ENCODE peak calls at places on chromosomes 13 and 19, in nine cellular contexts. One of them, this sample, is unnamed. For H3K4me1, the result is how much of the 10 kb centered on the place peaks cover.

GRCh38 chr19:4258181-4258580 is 11.3 kb downstream of the YJU2 start:
- DNase-seq in HCT116: no peak
- DNase-seq in sigmoid colon: no peak
- DNase-seq in tibial nerve: no peak
- DNase-seq in vagina: no peak
- DNase-seq in heart left ventricle: no peak
- DNase-seq in endothelial cell of umbilical vein: no peak
- DNase-seq in IMR-90: no peak
- DNase-seq in prostate gland: no peak
- DNase-seq in this sample: no peak

GRCh38 chr13:84607614-84608013 is 725.3 kb upstream of the SLITRK1 start:
- DNase-seq in vagina: no peak
- DNase-seq in heart left ventricle: peak
- DNase-seq in prostate gland: no peak
- DNase-seq in tibial nerve: no peak
- DNase-seq in IMR-90: peak
- DNase-seq in endothelial cell of umbilical vein: no peak
- DNase-seq in HCT116: no peak
- DNase-seq in sigmoid colon: no peak
- DNase-seq in this sample: peak

GRCh38 chr13:76783798-76784197 is 102.4 kb downstream of the KCTD12 start:
- DNase-seq in prostate gland: no peak
- DNase-seq in heart left ventricle: no peak
- DNase-seq in tibial nerve: no peak
- DNase-seq in IMR-90: no peak
- DNase-seq in HCT116: no peak
- DNase-seq in vagina: no peak
- DNase-seq in endothelial cell of umbilical vein: no peak
- DNase-seq in sigmoid colon: no peak
- DNase-seq in this sample: no peak

GRCh38 chr19:8254286-8255001 is 45.3 kb downstream of the CERS4 start:
- DNase-seq in prostate gland: no peak
- DNase-seq in HCT116: no peak
- DNase-seq in endothelial cell of umbilical vein: no peak
- DNase-seq in IMR-90: no peak
- DNase-seq in vagina: no peak
- DNase-seq in tibial nerve: no peak
- DNase-seq in sigmoid colon: no peak
- DNase-seq in heart left ventricle: no peak
- DNase-seq in this sample: no peak

GRCh38 chr19:30228726-30229523 is 143.3 kb upstream of the ZNF536 start:
- DNase-seq in vagina: no peak
- DNase-seq in heart left ventricle: no peak
- DNase-seq in sigmoid colon: peak
- DNase-seq in HCT116: no peak
- DNase-seq in endothelial cell of umbilical vein: no peak
- DNase-seq in IMR-90: peak
- DNase-seq in tibial nerve: no peak
- DNase-seq in prostate gland: no peak
- DNase-seq in this sample: no peak

GRCh38 chr13:50267917-50268316 is 252.7 kb downstream of the KCNRG start:
- DNase-seq in vagina: no peak
- DNase-seq in prostate gland: no peak
- DNase-seq in sigmoid colon: no peak
- DNase-seq in IMR-90: no peak
- DNase-seq in endothelial cell of umbilical vein: no peak
- DNase-seq in tibial nerve: no peak
- DNase-seq in HCT116: no peak
- DNase-seq in heart left ventricle: no peak
- DNase-seq in this sample: no peak

GRCh38 chr13:87131611-87132010 is 539.6 kb upstream of the SLITRK5 start:
- DNase-seq in endothelial cell of umbilical vein: no peak
- DNase-seq in vagina: no peak
- DNase-seq in sigmoid colon: no peak
- DNase-seq in HCT116: no peak
- DNase-seq in IMR-90: no peak
- DNase-seq in heart left ventricle: no peak
- DNase-seq in tibial nerve: no peak
- DNase-seq in prostate gland: no peak
- DNase-seq in this sample: no peak

GRCh38 chr13:37026778-37027177 is 26.2 kb downstream of the EXOSC8 start:
- DNase-seq in prostate gland: no peak
- DNase-seq in IMR-90: no peak
- DNase-seq in sigmoid colon: no peak
- DNase-seq in vagina: no peak
- DNase-seq in tibial nerve: no peak
- DNase-seq in heart left ventricle: no peak
- DNase-seq in endothelial cell of umbilical vein: peak
- DNase-seq in HCT116: no peak
- DNase-seq in this sample: no peak

GRCh38 chr13:74191036-74191809 is 57.0 kb upstream of the KLF12 start:
- DNase-seq in sigmoid colon: no peak
- DNase-seq in prostate gland: no peak
- DNase-seq in endothelial cell of umbilical vein: peak
- DNase-seq in heart left ventricle: no peak
- DNase-seq in HCT116: no peak
- DNase-seq in tibial nerve: no peak
- DNase-seq in vagina: no peak
- DNase-seq in IMR-90: peak
- DNase-seq in this sample: no peak

GRCh38 chr13:75760182-75760981 is 124.3 kb downstream of the LMO7 start:
- DNase-seq in endothelial cell of umbilical vein: peak
- DNase-seq in heart left ventricle: peak
- DNase-seq in sigmoid colon: no peak
- DNase-seq in vagina: no peak
- DNase-seq in HCT116: peak
- DNase-seq in IMR-90: peak
- DNase-seq in prostate gland: peak
- DNase-seq in tibial nerve: no peak
- DNase-seq in this sample: peak

GRCh38 chr13:51444922-51445321 is 7.9 kb downstream of the INTS6 start:
- DNase-seq in HCT116: peak
- DNase-seq in prostate gland: no peak
- DNase-seq in endothelial cell of umbilical vein: peak
- DNase-seq in vagina: no peak
- DNase-seq in tibial nerve: no peak
- DNase-seq in sigmoid colon: no peak
- DNase-seq in heart left ventricle: no peak
- DNase-seq in IMR-90: peak
- DNase-seq in this sample: no peak

GRCh38 chr19:1893791-1894190 is 8.5 kb upstream of the ABHD17A start:
- DNase-seq in heart left ventricle: no peak
- DNase-seq in endothelial cell of umbilical vein: no peak
- DNase-seq in sigmoid colon: no peak
- DNase-seq in vagina: no peak
- DNase-seq in IMR-90: no peak
- DNase-seq in HCT116: no peak
- DNase-seq in prostate gland: no peak
- DNase-seq in tibial nerve: no peak
- DNase-seq in this sample: no peak

GRCh38 chr13:112961457-112962369 is 7.3 kb upstream of the MCF2L start:
- DNase-seq in endothelial cell of umbilical vein: no peak
- DNase-seq in prostate gland: no peak
- DNase-seq in heart left ventricle: no peak
- DNase-seq in HCT116: no peak
- DNase-seq in vagina: no peak
- DNase-seq in sigmoid colon: peak
- DNase-seq in IMR-90: no peak
- DNase-seq in tibial nerve: no peak
- DNase-seq in this sample: no peak

GRCh38 chr13:30857636-30858035 is 48.4 kb upstream of the MEDAG start:
- DNase-seq in vagina: no peak
- DNase-seq in HCT116: no peak
- DNase-seq in tibial nerve: no peak
- DNase-seq in sigmoid colon: no peak
- DNase-seq in heart left ventricle: no peak
- DNase-seq in endothelial cell of umbilical vein: no peak
- DNase-seq in IMR-90: no peak
- DNase-seq in prostate gland: no peak
- DNase-seq in this sample: no peak

GRCh38 chr13:27830010-27830409 is 37.7 kb downstream of the GSX1 start:
- DNase-seq in prostate gland: peak
- DNase-seq in HCT116: peak
- DNase-seq in tibial nerve: no peak
- DNase-seq in vagina: no peak
- DNase-seq in sigmoid colon: peak
- DNase-seq in IMR-90: no peak
- DNase-seq in heart left ventricle: peak
- DNase-seq in endothelial cell of umbilical vein: peak
- DNase-seq in this sample: peak

GRCh38 chr19:40982594-40983101 is 8.4 kb upstream of the CYP2B6 start:
- DNase-seq in sigmoid colon: no peak
- DNase-seq in endothelial cell of umbilical vein: no peak
- DNase-seq in prostate gland: no peak
- DNase-seq in heart left ventricle: no peak
- DNase-seq in tibial nerve: no peak
- DNase-seq in vagina: no peak
- DNase-seq in IMR-90: peak
- DNase-seq in HCT116: no peak
- DNase-seq in this sample: no peak

GRCh38 chr19:3149526-3150505 is 14.0 kb downstream of the GNA15 start:
- DNase-seq in tibial nerve: no peak
- DNase-seq in HCT116: no peak
- DNase-seq in endothelial cell of umbilical vein: no peak
- DNase-seq in vagina: no peak
- DNase-seq in IMR-90: no peak
- DNase-seq in sigmoid colon: no peak
- DNase-seq in heart left ventricle: no peak
- DNase-seq in prostate gland: no peak
- DNase-seq in this sample: no peak

GRCh38 chr13:72823081-72823480 is 41.1 kb downstream of the PIBF1 start:
- DNase-seq in prostate gland: no peak
- DNase-seq in endothelial cell of umbilical vein: no peak
- DNase-seq in heart left ventricle: no peak
- DNase-seq in IMR-90: no peak
- DNase-seq in vagina: no peak
- DNase-seq in sigmoid colon: no peak
- DNase-seq in tibial nerve: no peak
- DNase-seq in HCT116: no peak
- DNase-seq in this sample: no peak

GRCh38 chr13:30094015-30094533 is 213.3 kb downstream of the KATNAL1 start:
- DNase-seq in vagina: no peak
- DNase-seq in HCT116: no peak
- DNase-seq in tibial nerve: no peak
- DNase-seq in sigmoid colon: no peak
- DNase-seq in endothelial cell of umbilical vein: no peak
- DNase-seq in prostate gland: no peak
- DNase-seq in heart left ventricle: no peak
- DNase-seq in IMR-90: no peak
- DNase-seq in this sample: no peak

GRCh38 chr13:59963383-59963782 is 200.3 kb downstream of the DIAPH3 start:
- DNase-seq in prostate gland: no peak
- DNase-seq in heart left ventricle: no peak
- DNase-seq in endothelial cell of umbilical vein: no peak
- DNase-seq in IMR-90: no peak
- DNase-seq in tibial nerve: no peak
- DNase-seq in vagina: no peak
- DNase-seq in HCT116: no peak
- DNase-seq in sigmoid colon: no peak
- DNase-seq in this sample: no peak
- TF ChIP-seq POLR2A in prostate gland: no peak
- TF ChIP-seq POLR2A in heart left ventricle: no peak
- TF ChIP-seq POLR2A in endothelial cell of umbilical vein: no peak
- TF ChIP-seq POLR2A in IMR-90: no peak
- TF ChIP-seq POLR2A in tibial nerve: no peak
- TF ChIP-seq POLR2A in vagina: no peak
- TF ChIP-seq POLR2A in HCT116: no peak
- TF ChIP-seq POLR2A in sigmoid colon: no peak
- TF ChIP-seq POLR2A in this sample: no peak

DNA sequence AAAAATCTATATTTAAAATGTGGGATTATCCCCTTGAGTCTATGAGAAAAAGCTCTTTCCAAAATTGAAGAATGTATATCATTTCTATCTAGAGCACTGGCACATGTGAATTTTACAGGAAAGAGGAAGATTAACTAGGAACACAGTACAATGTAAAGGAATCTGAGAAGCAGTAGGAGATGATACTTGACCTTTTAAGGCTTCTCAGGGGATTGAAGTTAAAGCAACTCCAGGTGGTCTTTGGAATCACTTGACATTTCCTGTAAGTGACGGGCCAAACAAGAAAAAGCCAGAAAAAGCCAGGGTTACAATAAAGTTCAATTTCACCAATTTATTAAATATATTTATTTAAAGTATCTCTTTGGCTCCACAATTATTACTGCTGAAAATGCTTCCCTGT is 1373.9 kb downstream of the OLFM4 start:
- DNase-seq in HCT116: no peak
- DNase-seq in endothelial cell of umbilical vein: no peak
- DNase-seq in heart left ventricle: no peak
- DNase-seq in vagina: no peak
- DNase-seq in sigmoid colon: no peak
- DNase-seq in IMR-90: no peak
- DNase-seq in prostate gland: no peak
- DNase-seq in tibial nerve: no peak
- DNase-seq in this sample: no peak
- H3K4me3 ChIP-seq in HCT116: no peak
- H3K4me3 ChIP-seq in endothelial cell of umbilical vein: no peak
- H3K4me3 ChIP-seq in heart left ventricle: no peak
- H3K4me3 ChIP-seq in vagina: no peak
- H3K4me3 ChIP-seq in sigmoid colon: no peak
- H3K4me3 ChIP-seq in IMR-90: no peak
- H3K4me3 ChIP-seq in prostate gland: no peak
- H3K4me3 ChIP-seq in tibial nerve: no peak
- H3K4me3 ChIP-seq in this sample: no peak

GRCh38 chr19:6239871-6240676 is 39.7 kb downstream of the MLLT1 start:
- DNase-seq in endothelial cell of umbilical vein: no peak
- DNase-seq in sigmoid colon: no peak
- DNase-seq in prostate gland: no peak
- DNase-seq in heart left ventricle: no peak
- DNase-seq in IMR-90: no peak
- DNase-seq in vagina: no peak
- DNase-seq in HCT116: no peak
- DNase-seq in tibial nerve: no peak
- DNase-seq in this sample: no peak
- H3K4me1 ChIP-seq in endothelial cell of umbilical vein: half or more
- H3K4me1 ChIP-seq in sigmoid colon: half or more
- H3K4me1 ChIP-seq in prostate gland: half or more
- H3K4me1 ChIP-seq in heart left ventricle: under half
- H3K4me1 ChIP-seq in IMR-90: under half
- H3K4me1 ChIP-seq in vagina: half or more
- H3K4me1 ChIP-seq in HCT116: under half
- H3K4me1 ChIP-seq in tibial nerve: half or more
- H3K4me1 ChIP-seq in this sample: under half

GRCh38 chr19:39254539-39255345 is 6.1 kb upstream of the IFNL4 start:
- DNase-seq in IMR-90: no peak
- DNase-seq in heart left ventricle: no peak
- DNase-seq in HCT116: no peak
- DNase-seq in sigmoid colon: no peak
- DNase-seq in tibial nerve: no peak
- DNase-seq in endothelial cell of umbilical vein: no peak
- DNase-seq in prostate gland: no peak
- DNase-seq in vagina: no peak
- DNase-seq in this sample: no peak
- TF ChIP-seq POLR2A in IMR-90: no peak
- TF ChIP-seq POLR2A in heart left ventricle: no peak
- TF ChIP-seq POLR2A in HCT116: no peak
- TF ChIP-seq POLR2A in sigmoid colon: no peak
- TF ChIP-seq POLR2A in tibial nerve: no peak
- TF ChIP-seq POLR2A in endothelial cell of umbilical vein: no peak
- TF ChIP-seq POLR2A in prostate gland: no peak
- TF ChIP-seq POLR2A in vagina: no peak
- TF ChIP-seq POLR2A in this sample: no peak